ENCODE peak calls at places on chromosomes 7 and 10, in nine cellular contexts. J is stimulated activated CD8-positive, alpha-beta memory T cell treated with anti-CD3 and anti-CD28 coated beads, Interleukin-15, amount 100 ng/mL, for 24 hours; Z is smooth muscle cell of the brain vasculature; K is A172; X is fibroblast of mammary gland; D is effector memory CD8-positive, alpha-beta T cell; L is A549; P is NCI-H2081; U is T-helper 1 cell. W is an unnamed sample.
A peak's percentile ranks its signal among the peaks of the same experiment; 100 is the strongest.

GRCh38 chr7:76332073-76332472 is 26.7 kb downstream of the YWHAG start:
- DNase-seq in J (no peak), Z (no peak), K (no peak), X (no peak), D (no peak), L (no peak), P (no peak), U (no peak), W (no peak)

GRCh38 chr10:129754211-129755050 is 209.6 kb downstream of the EBF3 start:
- DNase-seq in J (no peak), Z (no peak), K (no peak), X (no peak), D (no peak), L (no peak), P (no peak), U (no peak), W (no peak)

GRCh38 chr7:3922175-3922635 is 621.2 kb downstream of the SDK1 start:
- DNase-seq in J (no peak), Z (peak; percentile 84), K (peak; percentile 98), X (peak; percentile 87), D (no peak), L (peak; percentile 91), P (peak; percentile 12), U (no peak), W (peak; percentile 89)

GRCh38 chr7:45872116-45873034 is 507 bp downstream of the CCDC201 start:
- DNase-seq in J (no peak), Z (no peak), K (no peak), X (no peak), D (no peak), L (peak; percentile 26), P (no peak), U (no peak), W (peak; percentile 42)

GRCh38 chr7:73342645-73343044 is 14.7 kb downstream of the FKBP6 start:
- DNase-seq in J (no peak), Z (no peak), K (peak; percentile 60), X (peak; percentile 58), D (no peak), L (peak; percentile 46), P (peak; percentile 69), U (no peak), W (peak; percentile 80)

GRCh38 chr7:94509264-94509878 is at the start of gene CASD1:
- DNase-seq in J (no peak), Z (no peak), K (peak; percentile 19), X (no peak), D (peak; percentile 57), L (peak; percentile 54), P (peak; percentile 74), U (peak; percentile 65), W (peak; percentile 15)

GRCh38 chr7:114439581-114439980 is 25.0 kb downstream of the FOXP2 start:
- DNase-seq in J (no peak), Z (no peak), K (no peak), X (no peak), D (no peak), L (no peak), P (no peak), U (no peak), W (peak; percentile 55)

GRCh38 chr10:95447733-95448132 is 113.4 kb downstream of the SORBS1 start:
- DNase-seq in J (no peak), Z (no peak), K (no peak), X (peak; percentile 18), D (no peak), L (no peak), P (no peak), U (no peak), W (no peak)

GRCh38 chr10:7408494-7409044 is 2.3 kb downstream of the SFMBT2 start:
- DNase-seq in J (peak; percentile 12), Z (no peak), K (no peak), X (peak; percentile 25), D (peak; percentile 33), L (peak; percentile 68), P (peak; percentile 51), U (peak; percentile 41), W (peak; percentile 79)

GRCh38 chr7:142626420-142627035 is 122.7 kb upstream of the PRSS1 start:
- DNase-seq in J (peak; percentile 24), Z (no peak), K (peak; percentile 25), X (peak; percentile 41), D (peak; percentile 64), L (peak; percentile 48), P (peak; percentile 23), U (peak; percentile 54), W (peak; percentile 58)

GRCh38 chr10:34932235-34932634 is 117.1 kb upstream of the PARD3 start:
- DNase-seq in J (no peak), Z (no peak), K (no peak), X (no peak), D (no peak), L (no peak), P (no peak), U (no peak), W (no peak)

GRCh38 chr10:47154762-47155161 is 145.2 kb upstream of the GDF10 start:
- DNase-seq in J (no peak), Z (no peak), K (no peak), X (no peak), D (no peak), L (no peak), P (no peak), U (no peak), W (no peak)

GRCh38 chr10:3480281-3480999 is 304.6 kb downstream of the KLF6 start:
- DNase-seq in J (no peak), Z (no peak), K (no peak), X (no peak), D (no peak), L (no peak), P (no peak), U (no peak), W (no peak)